ENCODE peak calls at places on chromosomes 7 and 10, in eight cellular contexts. K, E, I, Y, B, L, N and T are unnamed samples.

GRCh38 chr10:62112963-62113362 is 155.7 kb downstream of the RTKN2 start:
- DNase-seq in K (no peak), E (no peak), I (no peak), Y (no peak), B (no peak), L (no peak), N (no peak), T (no peak)

GRCh38 chr7:155374276-155375252 is 76.9 kb downstream of the INSIG1 start:
- DNase-seq in K (no peak), E (no peak), I (no peak), Y (no peak), B (no peak), L (no peak), N (no peak), T (no peak)

GRCh38 chr10:35409808-35410207 is 73.5 kb downstream of the CCNY start:
- DNase-seq in K (no peak), E (no peak), I (no peak), Y (no peak), B (no peak), L (no peak), N (no peak), T (no peak)

GRCh38 chr10:33596411-33596810 is 261.9 kb upstream of the NRP1 start:
- DNase-seq in K (no peak), E (no peak), I (no peak), Y (no peak), B (no peak), L (no peak), N (peak; percentile 96), T (no peak)

GRCh38 chr10:7968510-7968909 is 86.0 kb upstream of the GATA3 start:
- DNase-seq in K (no peak), E (no peak), I (no peak), Y (no peak), B (no peak), L (no peak), N (no peak), T (no peak)

GRCh38 chr7:132402751-132403245 is 173.5 kb downstream of the PLXNA4 start:
- DNase-seq in K (peak; percentile 90), E (peak; percentile 7), I (no peak), Y (peak; percentile 42), B (no peak), L (no peak), N (peak; percentile 56), T (no peak)

GRCh38 chr10:122192142-122192541 is 79.0 kb upstream of the BTBD16 start:
- DNase-seq in K (no peak), E (peak; percentile 28), I (no peak), Y (no peak), B (no peak), L (no peak), N (no peak), T (no peak)

GRCh38 chr7:129790136-129790535 is 162.6 kb downstream of the UBE2H start:
- DNase-seq in K (no peak), E (no peak), I (no peak), Y (peak; percentile 9), B (no peak), L (peak; percentile 75), N (no peak), T (no peak)

GRCh38 chr7:121002-121401 is 71.4 kb upstream of the FAM20C start:
- DNase-seq in K (no peak), E (no peak), I (no peak), Y (no peak), B (no peak), L (no peak), N (no peak), T (no peak)

GRCh38 chr7:30815016-30815854 is 44.0 kb downstream of the MINDY4 start:
- DNase-seq in K (peak; percentile 50), E (no peak), I (no peak), Y (peak; percentile 50), B (no peak), L (peak; percentile 41), N (peak; percentile 83), T (no peak)

GRCh38 chr10:118638680-118639079 is 43.2 kb upstream of the PRLHR start:
- DNase-seq in K (no peak), E (no peak), I (no peak), Y (no peak), B (no peak), L (no peak), N (no peak), T (no peak)

GRCh38 chr7:100027197-100027596 is 11.8 kb downstream of the ZKSCAN1 start:
- DNase-seq in K (no peak), E (no peak), I (no peak), Y (no peak), B (no peak), L (no peak), N (no peak), T (no peak)

GRCh38 chr7:5677538-5678294 is 103.7 kb downstream of the RNF216 start:
- DNase-seq in K (peak; percentile 83), E (peak; percentile 66), I (peak; percentile 86), Y (peak; percentile 83), B (peak; percentile 41), L (peak; percentile 81), N (peak; percentile 65), T (peak; percentile 66)

GRCh38 chr7:132433286-132433685 is 143.0 kb downstream of the PLXNA4 start:
- DNase-seq in K (no peak), E (no peak), I (no peak), Y (no peak), B (no peak), L (no peak), N (no peak), T (no peak)

GRCh38 chr10:7397636-7398035 is 13.2 kb downstream of the SFMBT2 start:
- DNase-seq in K (no peak), E (no peak), I (no peak), Y (no peak), B (no peak), L (no peak), N (no peak), T (no peak)

GRCh38 chr7:31096198-31096881 is 44.2 kb downstream of the ADCYAP1R1 start:
- DNase-seq in K (no peak), E (no peak), I (no peak), Y (no peak), B (no peak), L (no peak), N (no peak), T (peak; percentile 24)

GRCh38 chr7:116741625-116742316 is 69.8 kb downstream of the MET start:
- DNase-seq in K (no peak), E (no peak), I (no peak), Y (no peak), B (no peak), L (peak; percentile 37), N (peak; percentile 54), T (peak; percentile 65)

GRCh38 chr7:1994931-1995330 is 237.8 kb downstream of the MAD1L1 start:
- DNase-seq in K (no peak), E (no peak), I (no peak), Y (no peak), B (no peak), L (no peak), N (no peak), T (no peak)

GRCh38 chr7:18666107-18666728 is 170.7 kb downstream of the HDAC9 start:
- DNase-seq in K (peak; percentile 81), E (peak; percentile 68), I (peak; percentile 94), Y (peak; percentile 79), B (peak; percentile 52), L (peak; percentile 76), N (peak; percentile 77), T (peak; percentile 59)

GRCh38 chr7:123751816-123752215 is 3.0 kb upstream of the WASL start:
- DNase-seq in K (no peak), E (no peak), I (peak; percentile 62), Y (peak; percentile 80), B (no peak), L (no peak), N (no peak), T (no peak)